ENCODE peak calls at places on chromosomes 3 and 15, in five cellular contexts. C is HT-29, T is AML-193, F is MCF 10A, N is RPMI8226. Z is an unnamed sample.
A peak's percentile ranks its signal among the peaks of the same experiment; 100 is the strongest.

GRCh38 chr3:185208836-185209235 is 45.0 kb downstream of the EHHADH start:
- DNase-seq in N (no peak), F (no peak), C (no peak), T (no peak), Z (no peak)

GRCh38 chr3:44924102-44925084 is 50.0 kb downstream of the TGM4 start:
- DNase-seq in N (no peak), T (no peak), F (no peak), C (no peak), Z (no peak)

GRCh38 chr3:41708176-41708575 is 253.7 kb downstream of the ULK4 start:
- DNase-seq in T (no peak), F (no peak), C (no peak), N (no peak), Z (no peak)

GRCh38 chr3:122003112-122003511 is 18.9 kb downstream of the ILDR1 start:
- DNase-seq in N (peak; percentile 29), F (no peak), C (no peak), T (no peak), Z (no peak)

GRCh38 chr3:138457863-138458735 is 23.7 kb downstream of the ESYT3 start:
- DNase-seq in F (no peak), C (no peak), T (no peak), N (no peak), Z (no peak)

GRCh38 chr3:18300916-18301315 is 124.2 kb downstream of the SATB1 start:
- DNase-seq in C (no peak), F (no peak), T (no peak), N (no peak), Z (no peak)

GRCh38 chr3:44862221-44862637 is 517 bp downstream of the TMEM42 start:
- DNase-seq in C (peak; percentile 27), N (peak; percentile 24), T (peak; percentile 31), F (peak; percentile 22), Z (peak; percentile 50)

GRCh38 chr3:194176274-194176991 is 40.5 kb downstream of the HES1 start:
- DNase-seq in N (no peak), C (no peak), T (no peak), F (no peak), Z (no peak)

GRCh38 chr15:68843425-68844311 is 23.0 kb upstream of the ANP32A start:
- DNase-seq in T (no peak), F (no peak), C (no peak), N (peak; percentile 38), Z (no peak)

GRCh38 chr3:61250784-61251173 is 473 bp downstream of the FHIT start:
- DNase-seq in T (peak; percentile 16), C (peak; percentile 7), N (peak; percentile 75), F (peak; percentile 71), Z (peak; percentile 17)

GRCh38 chr3:36524560-36524959 is 144.3 kb downstream of the STAC start:
- DNase-seq in T (no peak), C (no peak), F (no peak), N (no peak), Z (no peak)

GRCh38 chr15:22810033-22810734 is 23.7 kb downstream of the NIPA1 start:
- DNase-seq in T (no peak), F (no peak), N (no peak), C (no peak), Z (no peak)

GRCh38 chr3:48851407-48851806 is 3.7 kb upstream of the PRKAR2A start:
- DNase-seq in T (no peak), F (no peak), N (peak; percentile 44), C (no peak), Z (no peak)

GRCh38 chr15:58432421-58432820 is 630 bp downstream of the LIPC start:
- DNase-seq in F (peak; percentile 27), T (no peak), C (no peak), N (no peak), Z (no peak)

GRCh38 chr15:42605281-42605744 is 29.9 kb downstream of the STARD9 start:
- DNase-seq in C (no peak), N (peak; percentile 69), F (no peak), T (peak; percentile 17), Z (no peak)

GRCh38 chr15:60580650-60581415 is 101.9 kb upstream of the ICE2 start:
- DNase-seq in T (no peak), C (no peak), N (no peak), F (no peak), Z (no peak)

GRCh38 chr15:60417112-60417511 is 19.3 kb upstream of the ANXA2 start:
- DNase-seq in C (no peak), F (no peak), T (no peak), N (no peak), Z (no peak)

GRCh38 chr3:124291008-124291407 is 299.1 kb upstream of the ROPN1 start:
- DNase-seq in N (no peak), F (no peak), C (no peak), T (no peak), Z (no peak)

Z was measured in foreskin keratinocyte.